ENCODE peak calls at places on chromosomes 2 and 18, in four cellular contexts. One of them, this sample, is unnamed. For H3K4me1, H3K36me3 and H4K20me1, the result is how much of the 10 kb centered on the place peaks cover.

GRCh38 chr2:101779190-101779589 is 81.7 kb downstream of the MAP4K4 start:
- DNase-seq in H1: no peak
- DNase-seq in SK-N-SH: no peak
- DNase-seq in hepatocyte: no peak
- DNase-seq in this sample: no peak

GRCh38 chr2:218051908-218052307 is 17.1 kb upstream of the RUFY4 start:
- DNase-seq in H1: no peak
- DNase-seq in SK-N-SH: no peak
- DNase-seq in hepatocyte: no peak
- DNase-seq in this sample: no peak

GRCh38 chr2:212288308-212288707 is 250.3 kb downstream of the ERBB4 start:
- DNase-seq in hepatocyte: no peak
- DNase-seq in H1: peak
- DNase-seq in SK-N-SH: no peak
- DNase-seq in this sample: no peak

GRCh38 chr2:216115224-216115582 is 6.1 kb downstream of the XRCC5 start:
- DNase-seq in H1: no peak
- DNase-seq in hepatocyte: no peak
- DNase-seq in SK-N-SH: no peak
- DNase-seq in this sample: no peak

GRCh38 chr2:118300807-118301206 is 212.5 kb downstream of the INSIG2 start:
- DNase-seq in H1: no peak
- DNase-seq in SK-N-SH: no peak
- DNase-seq in hepatocyte: no peak
- DNase-seq in this sample: no peak

GRCh38 chr18:46886893-46887292 is 30.4 kb downstream of the PIAS2 start:
- DNase-seq in SK-N-SH: no peak
- DNase-seq in H1: no peak
- DNase-seq in hepatocyte: no peak
- DNase-seq in this sample: no peak

GRCh38 chr2:46803911-46804670 is 111.5 kb downstream of the MCFD2 start:
- DNase-seq in SK-N-SH: peak
- DNase-seq in hepatocyte: no peak
- DNase-seq in H1: no peak
- DNase-seq in this sample: peak

GRCh38 chr2:207394203-207394741 is 135.5 kb upstream of the CREB1 start:
- DNase-seq in SK-N-SH: no peak
- DNase-seq in H1: no peak
- DNase-seq in hepatocyte: no peak
- DNase-seq in this sample: no peak

GRCh38 chr2:9378433-9379371 is 44.6 kb downstream of the ITGB1BP1 start:
- DNase-seq in SK-N-SH: no peak
- DNase-seq in hepatocyte: peak
- DNase-seq in H1: no peak
- DNase-seq in this sample: peak

GRCh38 chr2:169714699-169715098 is 18.9 kb upstream of the KLHL23 start:
- DNase-seq in hepatocyte: no peak
- DNase-seq in SK-N-SH: peak
- DNase-seq in H1: no peak
- DNase-seq in this sample: no peak

GRCh38 chr2:229071292-229071976 is 199.7 kb downstream of the PID1 start:
- DNase-seq in hepatocyte: no peak
- DNase-seq in SK-N-SH: no peak
- DNase-seq in H1: no peak
- DNase-seq in this sample: no peak

GRCh38 chr2:207073791-207074678 is 91.7 kb downstream of the KLF7 start:
- DNase-seq in hepatocyte: no peak
- DNase-seq in H1: no peak
- DNase-seq in SK-N-SH: no peak
- DNase-seq in this sample: no peak

GRCh38 chr18:9475643-9476580 is 599 bp downstream of the RALBP1 start:
- DNase-seq in hepatocyte: peak
- DNase-seq in SK-N-SH: peak
- DNase-seq in H1: no peak
- DNase-seq in this sample: peak

GRCh38 chr2:235940330-235940729 is 227.9 kb downstream of the GBX2 start:
- DNase-seq in hepatocyte: peak
- DNase-seq in SK-N-SH: peak
- DNase-seq in H1: no peak
- DNase-seq in this sample: peak

GRCh38 chr2:51293566-51294200 is 261.8 kb upstream of the NRXN1 start:
- DNase-seq in SK-N-SH: no peak
- DNase-seq in H1: no peak
- DNase-seq in hepatocyte: no peak
- DNase-seq in this sample: no peak

GRCh38 chr2:138777996-138778395 is 2.2 kb downstream of the NXPH2 start:
- DNase-seq in SK-N-SH: no peak
- DNase-seq in H1: no peak
- DNase-seq in hepatocyte: peak
- DNase-seq in this sample: no peak

GRCh38 chr2:218898109-218898878 is 17.6 kb downstream of the WNT10A start:
- DNase-seq in H1: peak
- DNase-seq in hepatocyte: peak
- DNase-seq in SK-N-SH: peak
- DNase-seq in this sample: peak

GRCh38 chr18:61602836-61603235 is 269.6 kb downstream of the CDH20 start:
- DNase-seq in H1: no peak
- DNase-seq in SK-N-SH: no peak
- DNase-seq in hepatocyte: no peak
- DNase-seq in this sample: no peak

GRCh38 chr2:168912466-168913170 is 11.5 kb downstream of the G6PC2 start:
- DNase-seq in hepatocyte: peak
- DNase-seq in SK-N-SH: peak
- DNase-seq in H1: peak
- DNase-seq in this sample: peak

GRCh38 chr2:230658577-230658876 is 54.1 kb upstream of the CAB39 start:
- DNase-seq in hepatocyte: no peak
- DNase-seq in H1: no peak
- DNase-seq in SK-N-SH: no peak
- DNase-seq in this sample: no peak

GRCh38 chr2:76953733-76954347 is 568.3 kb downstream of the LRRTM4 start:
- DNase-seq in SK-N-SH: peak
- DNase-seq in H1: peak
- DNase-seq in hepatocyte: peak
- DNase-seq in this sample: no peak

GRCh38 chr2:170229125-170229524 is 51.2 kb downstream of the MYO3B start:
- DNase-seq in hepatocyte: no peak
- DNase-seq in H1: no peak
- DNase-seq in SK-N-SH: no peak
- DNase-seq in this sample: no peak

GRCh38 chr2:131425191-131426021 is 50.5 kb upstream of the TUBA3D start:
- DNase-seq in H1: no peak
- DNase-seq in SK-N-SH: peak
- DNase-seq in hepatocyte: peak
- DNase-seq in this sample: no peak

GRCh38 chr2:109712126-109712455 is 82.0 kb upstream of the RGPD5 start:
- DNase-seq in SK-N-SH: no peak
- DNase-seq in H1: no peak
- DNase-seq in hepatocyte: no peak
- DNase-seq in this sample: no peak

GRCh38 chr18:26803643-26804042 is 61.9 kb downstream of the AQP4 start:
- DNase-seq in hepatocyte: no peak
- DNase-seq in SK-N-SH: no peak
- DNase-seq in H1: no peak
- DNase-seq in this sample: no peak

GRCh38 chr2:216156822-216157221 is 47.7 kb downstream of the XRCC5 start:
- DNase-seq in SK-N-SH: no peak
- DNase-seq in hepatocyte: no peak
- DNase-seq in H1: no peak
- DNase-seq in this sample: no peak

GRCh38 chr2:80489718-80490117 is 185.2 kb upstream of the LRRTM1 start:
- DNase-seq in hepatocyte: no peak
- DNase-seq in H1: no peak
- DNase-seq in SK-N-SH: no peak
- DNase-seq in this sample: no peak

GRCh38 chr18:44792456-44793080 is 111.9 kb downstream of the SETBP1 start:
- DNase-seq in SK-N-SH: no peak
- DNase-seq in hepatocyte: no peak
- DNase-seq in H1: no peak
- DNase-seq in this sample: no peak

GRCh38 chr2:197191948-197192338 is 118.6 kb downstream of the ANKRD44 start:
- DNase-seq in hepatocyte: no peak
- DNase-seq in H1: no peak
- DNase-seq in SK-N-SH: no peak
- DNase-seq in this sample: no peak

GRCh38 chr2:210224660-210225460 is at the start of gene ACADL:
- DNase-seq in H1: peak
- DNase-seq in SK-N-SH: peak
- DNase-seq in hepatocyte: peak
- DNase-seq in this sample: peak

GRCh38 chr2:45895477-45895876 is 244.0 kb downstream of the PRKCE start:
- DNase-seq in hepatocyte: no peak
- DNase-seq in H1: no peak
- DNase-seq in SK-N-SH: no peak
- DNase-seq in this sample: peak

DNA sequence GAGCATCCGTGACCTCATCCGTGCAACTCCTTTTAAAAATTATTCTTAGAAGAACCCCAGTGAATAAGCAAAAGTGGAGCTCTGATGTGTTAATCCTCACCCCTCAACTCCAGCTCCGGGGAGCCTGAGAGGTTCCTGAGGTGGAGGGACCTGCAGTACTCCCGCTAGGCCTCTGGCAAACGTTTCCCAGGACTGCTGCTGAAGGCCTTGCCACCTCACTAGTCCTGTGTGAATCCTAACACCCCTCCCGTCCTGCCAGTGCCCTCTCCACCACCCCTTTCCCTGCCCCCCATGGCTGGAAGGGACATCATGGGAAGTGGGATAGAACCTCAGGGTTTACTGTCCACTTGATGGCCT is 70.9 kb downstream of the INPP4A start:
- DNase-seq in H1: no peak
- DNase-seq in hepatocyte: no peak
- DNase-seq in SK-N-SH: no peak
- DNase-seq in this sample: peak
- H3K4me1 ChIP-seq in H1: under half
- H3K4me1 ChIP-seq in hepatocyte: under half
- H3K4me1 ChIP-seq in SK-N-SH: under half
- H3K4me1 ChIP-seq in this sample: under half

DNA sequence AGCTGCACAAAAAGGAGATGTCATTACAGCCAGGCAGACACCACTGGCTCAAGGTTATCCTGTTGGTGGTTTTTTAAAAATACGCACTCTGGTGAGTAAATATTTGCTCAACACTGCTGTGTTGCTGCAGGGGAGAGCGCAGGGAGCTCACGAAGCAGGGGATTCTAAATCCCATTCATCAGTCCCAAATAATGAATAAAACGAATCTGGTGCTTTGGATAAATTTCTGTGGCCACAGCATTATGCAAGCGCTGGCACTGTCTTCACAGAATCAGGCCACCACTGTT is 256.2 kb downstream of the HDAC4 start:
- DNase-seq in SK-N-SH: no peak
- DNase-seq in H1: no peak
- DNase-seq in hepatocyte: no peak
- DNase-seq in this sample: no peak
- H3K36me3 ChIP-seq in SK-N-SH: under half
- H3K36me3 ChIP-seq in H1: under half
- H3K36me3 ChIP-seq in hepatocyte: under half
- H3K36me3 ChIP-seq in this sample: under half

GRCh38 chr2:65424391-65424790 is 8.0 kb downstream of the SPRED2 start:
- DNase-seq in SK-N-SH: no peak
- DNase-seq in hepatocyte: no peak
- DNase-seq in H1: no peak
- DNase-seq in this sample: no peak

GRCh38 chr2:65427536-65427935 is 4.9 kb downstream of the SPRED2 start:
- DNase-seq in H1: no peak
- DNase-seq in hepatocyte: no peak
- DNase-seq in SK-N-SH: no peak
- DNase-seq in this sample: no peak

GRCh38 chr2:65421432-65421748 is 11.0 kb downstream of the SPRED2 start:
- DNase-seq in hepatocyte: no peak
- DNase-seq in H1: no peak
- DNase-seq in SK-N-SH: no peak
- DNase-seq in this sample: no peak

GRCh38 chr2:65420712-65421431 is 11.5 kb downstream of the SPRED2 start:
- DNase-seq in hepatocyte: no peak
- DNase-seq in H1: no peak
- DNase-seq in SK-N-SH: no peak
- DNase-seq in this sample: peak

GRCh38 chr2:65425276-65425675 is 7.1 kb downstream of the SPRED2 start:
- DNase-seq in H1: no peak
- DNase-seq in hepatocyte: no peak
- DNase-seq in SK-N-SH: no peak
- DNase-seq in this sample: no peak
- H4K20me1 ChIP-seq in H1: under half
- H4K20me1 ChIP-seq in hepatocyte: under half
- H4K20me1 ChIP-seq in SK-N-SH: half or more
- H4K20me1 ChIP-seq in this sample: half or more

DNA sequence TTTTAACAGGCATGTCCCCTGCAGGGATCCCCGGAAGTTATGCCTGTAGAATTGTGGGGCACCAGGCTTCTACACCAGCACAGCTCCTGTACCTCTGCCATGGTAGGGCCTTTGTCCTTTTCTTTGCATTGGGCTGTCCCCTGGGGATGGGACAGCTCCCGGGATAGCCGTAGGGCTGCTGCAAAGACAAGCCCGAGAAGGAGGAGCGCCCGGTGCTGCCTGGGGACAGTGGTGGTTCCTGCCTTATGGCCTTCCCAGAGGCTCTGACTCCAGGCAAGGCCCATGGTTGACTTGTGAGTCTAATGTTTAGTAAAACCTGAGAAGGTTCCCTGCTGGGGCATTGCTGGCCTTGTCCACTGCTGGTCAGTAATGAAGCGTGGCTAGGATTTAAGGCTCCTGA is 30.9 kb downstream of the TMEM37 start:
- DNase-seq in hepatocyte: no peak
- DNase-seq in H1: no peak
- DNase-seq in SK-N-SH: no peak
- DNase-seq in this sample: no peak
- H3K4me1 ChIP-seq in hepatocyte: under half
- H3K4me1 ChIP-seq in H1: under half
- H3K4me1 ChIP-seq in SK-N-SH: under half
- H3K4me1 ChIP-seq in this sample: under half

DNA sequence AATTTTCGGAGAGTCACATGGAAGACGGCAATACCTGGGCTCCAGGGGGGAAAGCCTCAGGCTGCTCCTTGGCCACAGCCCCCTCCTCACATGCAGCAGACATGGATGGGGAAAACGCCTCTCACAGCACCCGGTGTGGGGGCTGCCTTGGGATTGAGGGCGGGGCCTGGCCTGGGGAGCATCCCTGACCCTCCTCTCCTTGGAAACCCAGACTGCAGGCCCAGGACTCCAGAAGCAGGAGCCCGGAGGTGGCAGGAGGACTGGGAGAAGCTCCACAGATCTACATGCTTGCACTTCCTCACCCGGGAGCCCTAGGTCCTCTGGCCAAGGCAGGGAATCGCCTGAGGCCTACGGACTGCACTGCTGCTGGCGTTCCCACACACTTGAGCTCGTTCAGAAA is 12.1 kb upstream of the HES6 start:
- DNase-seq in hepatocyte: no peak
- DNase-seq in H1: no peak
- DNase-seq in SK-N-SH: no peak
- DNase-seq in this sample: no peak
- H3K36me3 ChIP-seq in hepatocyte: under half
- H3K36me3 ChIP-seq in H1: under half
- H3K36me3 ChIP-seq in SK-N-SH: under half
- H3K36me3 ChIP-seq in this sample: under half

This sample was measured in osteoblast.